ENCODE peak calls at places on chromosomes 7 and 10, in five cellular contexts. P, C, E, W and D are unnamed samples.

GRCh38 chr10:31112961-31113360 is 81.3 kb upstream of the ZNF438 start:
- DNase-seq in P (peak; percentile 40), C (no peak), E (no peak), W (peak; percentile 56), D (no peak)

GRCh38 chr7:92517626-92518025 is 10.7 kb downstream of the PEX1 start:
- DNase-seq in P (peak; percentile 64), C (no peak), E (peak; percentile 4), W (no peak), D (no peak)

GRCh38 chr7:74061840-74062539 is 21.6 kb upstream of the LIMK1 start:
- DNase-seq in P (peak; percentile 91), C (peak; percentile 91), E (peak; percentile 85), W (peak; percentile 94), D (peak; percentile 95)

GRCh38 chr10:5136468-5137087 is 42.4 kb downstream of the AKR1C3 start:
- DNase-seq in P (no peak), C (no peak), E (no peak), W (no peak), D (no peak)

GRCh38 chr7:32335107-32335506 is 155.1 kb downstream of the LSM5 start:
- DNase-seq in P (peak; percentile 2), C (peak; percentile 31), E (peak; percentile 38), W (no peak), D (no peak)

GRCh38 chr7:18961997-18962396 is 155.4 kb downstream of the TWIST1 start:
- DNase-seq in P (peak; percentile 15), C (no peak), E (peak; percentile 87), W (peak; percentile 56), D (no peak)

GRCh38 chr10:26449726-26450125 is 11.6 kb downstream of the APBB1IP start:
- DNase-seq in P (no peak), C (no peak), E (no peak), W (no peak), D (no peak)

GRCh38 chr7:149865437-149865836 is 8.3 kb upstream of the ATP6V0E2 start:
- DNase-seq in P (peak; percentile 6), C (no peak), E (no peak), W (no peak), D (peak; percentile 69)

GRCh38 chr7:64849250-64849923 is 53.7 kb upstream of the ZNF273 start:
- DNase-seq in P (peak; percentile 2), C (peak; percentile 37), E (peak; percentile 4), W (peak; percentile 6), D (no peak)

GRCh38 chr7:3404490-3404889 is 103.4 kb downstream of the SDK1 start:
- DNase-seq in P (peak; percentile 56), C (no peak), E (peak; percentile 74), W (peak; percentile 60), D (no peak)

GRCh38 chr10:61465807-61466425 is 12.7 kb upstream of the TMEM26 start:
- DNase-seq in P (peak; percentile 34), C (no peak), E (no peak), W (no peak), D (no peak)

GRCh38 chr10:119210633-119211032 is 3.3 kb downstream of the GRK5 start:
- DNase-seq in P (no peak), C (no peak), E (no peak), W (no peak), D (no peak)

GRCh38 chr10:119209050-119209735 is 1.8 kb downstream of the GRK5 start:
- DNase-seq in P (peak; percentile 80), C (peak; percentile 69), E (peak; percentile 52), W (peak; percentile 39), D (peak; percentile 77)

GRCh38 chr10:119211625-119212441 is 4.5 kb downstream of the GRK5 start:
- DNase-seq in P (no peak), C (no peak), E (no peak), W (no peak), D (no peak)

GRCh38 chr10:119209736-119210355 is 2.5 kb downstream of the GRK5 start:
- DNase-seq in P (peak; percentile 37), C (no peak), E (no peak), W (no peak), D (no peak)

DNA sequence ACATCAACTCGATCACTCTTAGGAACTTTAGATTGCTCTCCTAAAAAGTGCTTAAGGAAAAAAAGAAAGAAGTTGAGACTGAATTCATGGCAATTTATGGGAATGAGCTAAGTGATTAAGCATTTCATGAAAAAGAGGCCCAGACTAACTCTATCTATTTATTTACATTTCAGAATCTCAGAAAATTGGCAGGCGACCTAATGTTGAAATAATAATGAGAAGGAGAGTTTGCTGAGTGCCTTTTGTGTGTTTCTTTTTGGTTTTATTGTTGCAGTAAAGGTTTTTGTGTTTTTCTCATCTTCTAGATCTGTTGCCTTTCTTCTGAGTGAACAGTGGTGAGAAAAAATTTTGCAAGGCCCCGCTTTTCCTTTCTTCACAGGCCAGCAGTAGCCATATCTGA is 3.8 kb downstream of the GRK5 start:
- DNase-seq in P (peak; percentile 90), C (no peak), E (peak; percentile 29), W (peak; percentile 73), D (no peak)
- H3K4me1 ChIP-seq in P (peaks cover 14% of the 10 kb centered on the region), C (peaks cover 62% of the 10 kb centered on the region), E (peaks cover 29% of the 10 kb centered on the region), W (peaks cover 40% of the 10 kb centered on the region), D (peaks cover 8% of the 10 kb centered on the region)

GRCh38 chr10:120818301-120818700 is 32.9 kb upstream of the WDR11 start:
- DNase-seq in P (no peak), C (no peak), E (no peak), W (no peak), D (no peak)
- TF ChIP-seq CTCF in P (no peak), C (no peak), E (no peak), W (no peak), D (no peak)

GRCh38 chr10:80893256-80893655 is 355.6 kb downstream of the SH2D4B start:
- DNase-seq in P (no peak), C (no peak), E (no peak), W (no peak), D (no peak)

GRCh38 chr10:80894339-80894791 is 356.7 kb downstream of the SH2D4B start:
- DNase-seq in P (no peak), C (no peak), E (no peak), W (no peak), D (no peak)

GRCh38 chr10:80896076-80896475 is 358.4 kb downstream of the SH2D4B start:
- DNase-seq in P (no peak), C (no peak), E (no peak), W (no peak), D (no peak)

GRCh38 chr10:80896959-80897358 is 359.3 kb downstream of the SH2D4B start:
- DNase-seq in P (no peak), C (no peak), E (no peak), W (no peak), D (no peak)

DNA sequence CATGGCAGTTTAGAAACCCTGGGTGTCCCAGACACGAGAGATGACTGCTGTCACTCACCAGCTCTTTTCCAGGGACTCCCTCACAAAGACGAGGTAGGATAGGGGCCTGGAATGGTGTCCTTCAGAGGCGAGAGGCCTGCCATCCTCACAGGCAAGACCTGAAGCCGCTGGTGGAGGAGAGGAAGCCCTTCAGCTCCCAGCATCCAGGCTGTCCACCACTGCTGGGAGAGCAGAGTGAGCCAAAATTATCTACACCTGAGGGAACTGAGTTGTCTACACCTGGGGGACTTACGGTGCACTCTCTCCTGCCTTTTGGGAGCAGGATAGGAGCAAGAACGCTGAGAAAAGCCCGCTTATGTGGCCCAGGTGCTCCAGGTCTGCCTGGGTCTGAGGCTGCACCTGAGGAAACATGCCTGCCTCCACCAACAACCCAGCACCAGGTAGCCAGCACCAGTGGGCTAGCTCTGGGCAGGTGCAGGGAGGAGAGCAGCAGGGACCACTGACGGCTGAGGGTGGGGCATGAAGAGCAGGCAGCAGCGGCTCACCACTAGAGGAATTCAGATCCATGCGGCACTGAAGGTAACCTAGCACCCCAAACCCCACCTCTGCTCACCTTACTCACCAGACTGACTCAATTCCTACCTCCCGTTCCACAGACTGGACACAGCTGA is 357.2 kb downstream of the SH2D4B start:
- DNase-seq in P (no peak), C (no peak), E (no peak), W (no peak), D (peak; percentile 48)
- H3K4me1 ChIP-seq in P (no peaks in the 10 kb centered on the region), C (no peaks in the 10 kb centered on the region), E (no peaks in the 10 kb centered on the region), W (no peaks in the 10 kb centered on the region), D (no peaks in the 10 kb centered on the region)

GRCh38 chr10:128280271-128280670 is 154.0 kb upstream of the MKI67 start:
- DNase-seq in P (no peak), C (no peak), E (no peak), W (no peak), D (no peak)

GRCh38 chr10:128277267-128277666 is 151.0 kb upstream of the MKI67 start:
- DNase-seq in P (no peak), C (no peak), E (no peak), W (no peak), D (no peak)

GRCh38 chr10:128275405-128275804 is 149.2 kb upstream of the MKI67 start:
- DNase-seq in P (no peak), C (no peak), E (no peak), W (no peak), D (no peak)

GRCh38 chr10:128278362-128278761 is 152.1 kb upstream of the MKI67 start:
- DNase-seq in P (no peak), C (no peak), E (no peak), W (no peak), D (no peak)

DNA sequence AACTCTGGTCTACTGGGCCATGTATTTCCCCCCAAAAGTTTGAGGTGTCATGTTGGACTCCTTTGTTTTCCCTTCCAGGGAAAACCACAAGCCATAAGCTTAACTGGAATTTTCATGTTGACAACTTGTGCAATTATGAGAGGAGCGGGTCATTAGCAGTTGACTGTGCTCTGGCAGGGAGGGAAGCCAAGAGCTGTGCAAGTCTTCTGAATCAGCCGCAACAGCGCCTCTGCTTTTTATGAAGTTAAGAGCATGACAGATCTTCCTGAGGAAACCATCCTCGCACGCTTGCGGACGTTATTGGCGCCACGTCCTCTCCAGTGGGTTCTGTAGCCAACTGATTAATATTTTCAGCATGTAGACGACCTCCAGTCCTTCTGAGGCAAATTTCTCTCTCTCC is 148.7 kb upstream of the MKI67 start:
- DNase-seq in P (no peak), C (no peak), E (peak; percentile 8), W (no peak), D (peak; percentile 78)
- TF ChIP-seq CTCF in P (no peak), C (no peak), E (no peak), W (no peak), D (no peak)

GRCh38 chr7:27161214-27161720 is 4.1 kb downstream of the HOXA9 start:
- DNase-seq in P (no peak), C (peak; percentile 37), E (no peak), W (no peak), D (peak; percentile 75)

GRCh38 chr7:27160546-27161213 is 4.2 kb upstream of the HOXA7 start:
- DNase-seq in P (peak; percentile 77), C (peak; percentile 76), E (peak; percentile 87), W (peak; percentile 23), D (peak; percentile 97)

GRCh38 chr7:27162930-27163775 is 2.2 kb downstream of the HOXA9 start:
- DNase-seq in P (no peak), C (peak; percentile 9), E (peak; percentile 21), W (no peak), D (no peak)

GRCh38 chr7:27162548-27162848 is 2.8 kb downstream of the HOXA9 start:
- DNase-seq in P (no peak), C (no peak), E (peak; percentile 14), W (no peak), D (no peak)

GRCh38 chr7:27161721-27162547 is 3.4 kb downstream of the HOXA9 start:
- DNase-seq in P (no peak), C (peak; percentile 10), E (peak; percentile 39), W (no peak), D (peak; percentile 75)
- H3K4me1 ChIP-seq in P (peaks cover under 1% of the 10 kb centered on the region), C (peaks cover 17% of the 10 kb centered on the region), E (peaks cover 15% of the 10 kb centered on the region), W (no peaks in the 10 kb centered on the region), D (peaks cover 4% of the 10 kb centered on the region)

GRCh38 chr10:79347894-79348639 is 798 bp downstream of the PPIF start:
- DNase-seq in P (peak; percentile 69), C (peak; percentile 82), E (peak; percentile 90), W (peak; percentile 51), D (peak; percentile 90)
- TF ChIP-seq CTCF in P (no peak), C (no peak), E (no peak), W (no peak), D (no peak)